ENCODE peak calls at places on chromosomes 5 and 9, in ten cellular contexts. O is tibial nerve, C is adrenal gland, Z is uterus, B is ovary, J is stomach, A is heart left ventricle, P is body of pancreas, E is vagina, S is GM12878. Q is an unnamed sample.

GRCh38 chr5:105812356-105812755 is 1858.4 kb downstream of the EFNA5 start:
- DNase-seq in O (no peak), C (no peak), Z (no peak), B (no peak), J (no peak), A (no peak), P (no peak), E (no peak), S (no peak), Q (no peak)

GRCh38 chr5:140214831-140215230 is 39.8 kb downstream of the CYSTM1 start:
- DNase-seq in O (no peak), C (no peak), Z (no peak), B (no peak), J (peak; percentile 76), A (no peak), P (peak; percentile 38), E (no peak), S (no peak), Q (no peak)

GRCh38 chr9:111902396-111903147 is 6.0 kb downstream of the UGCG start:
- DNase-seq in O (no peak), C (no peak), Z (no peak), B (no peak), J (no peak), A (no peak), P (no peak), E (no peak), S (no peak), Q (no peak)

GRCh38 chr9:10876333-10876732 is 263.5 kb upstream of the PTPRD start:
- DNase-seq in O (no peak), C (no peak), Z (no peak), B (no peak), J (no peak), A (no peak), P (no peak), E (no peak), S (no peak), Q (no peak)

GRCh38 chr5:179762781-179763176 is 30.2 kb downstream of the MAML1 start:
- DNase-seq in O (no peak), C (no peak), Z (no peak), B (no peak), J (no peak), A (no peak), P (no peak), E (no peak), S (no peak), Q (no peak)

GRCh38 chr9:36503172-36504153 is 69.2 kb upstream of the MELK start:
- DNase-seq in O (no peak), C (no peak), Z (no peak), B (no peak), J (no peak), A (no peak), P (no peak), E (no peak), S (no peak), Q (no peak)

GRCh38 chr5:20360243-20360642 is 372.2 kb upstream of the CDH18 start:
- DNase-seq in O (no peak), C (no peak), Z (no peak), B (no peak), J (no peak), A (no peak), P (peak; percentile 37), E (no peak), S (no peak), Q (no peak)

GRCh38 chr5:159218595-159219023 is 9.3 kb upstream of the RNF145 start:
- DNase-seq in O (no peak), C (no peak), Z (no peak), B (no peak), J (no peak), A (no peak), P (no peak), E (no peak), S (no peak), Q (no peak)

GRCh38 chr9:91033802-91034201 is 232.2 kb downstream of the SYK start:
- DNase-seq in O (no peak), C (no peak), Z (peak; percentile 22), B (no peak), J (no peak), A (no peak), P (peak; percentile 31), E (no peak), S (no peak), Q (no peak)

GRCh38 chr5:132503244-132503643 is 12.7 kb upstream of the IRF1 start:
- DNase-seq in O (no peak), C (no peak), Z (no peak), B (no peak), J (no peak), A (no peak), P (no peak), E (no peak), S (no peak), Q (no peak)

GRCh38 chr9:98563212-98563907 is 145.4 kb downstream of the GABBR2 start:
- DNase-seq in O (no peak), C (no peak), Z (no peak), B (no peak), J (no peak), A (no peak), P (no peak), E (peak; percentile 80), S (no peak), Q (no peak)

GRCh38 chr9:137409515-137409914 is 13.4 kb downstream of the EXD3 start:
- DNase-seq in O (no peak), C (no peak), Z (no peak), B (no peak), J (no peak), A (no peak), P (no peak), E (no peak), S (no peak), Q (no peak)

GRCh38 chr9:137408651-137409405 is 14.1 kb downstream of the EXD3 start:
- DNase-seq in O (no peak), C (no peak), Z (no peak), B (no peak), J (no peak), A (no peak), P (no peak), E (no peak), S (no peak), Q (no peak)

GRCh38 chr9:137406085-137406773 is 16.7 kb downstream of the EXD3 start:
- DNase-seq in O (no peak), C (no peak), Z (no peak), B (peak; percentile 57), J (no peak), A (no peak), P (no peak), E (no peak), S (no peak), Q (no peak)

GRCh38 chr9:137406876-137407589 is 15.9 kb downstream of the EXD3 start:
- DNase-seq in O (no peak), C (peak; percentile 81), Z (peak; percentile 54), B (peak; percentile 82), J (peak; percentile 79), A (peak; percentile 78), P (peak; percentile 76), E (no peak), S (no peak), Q (peak; percentile 69)

DNA sequence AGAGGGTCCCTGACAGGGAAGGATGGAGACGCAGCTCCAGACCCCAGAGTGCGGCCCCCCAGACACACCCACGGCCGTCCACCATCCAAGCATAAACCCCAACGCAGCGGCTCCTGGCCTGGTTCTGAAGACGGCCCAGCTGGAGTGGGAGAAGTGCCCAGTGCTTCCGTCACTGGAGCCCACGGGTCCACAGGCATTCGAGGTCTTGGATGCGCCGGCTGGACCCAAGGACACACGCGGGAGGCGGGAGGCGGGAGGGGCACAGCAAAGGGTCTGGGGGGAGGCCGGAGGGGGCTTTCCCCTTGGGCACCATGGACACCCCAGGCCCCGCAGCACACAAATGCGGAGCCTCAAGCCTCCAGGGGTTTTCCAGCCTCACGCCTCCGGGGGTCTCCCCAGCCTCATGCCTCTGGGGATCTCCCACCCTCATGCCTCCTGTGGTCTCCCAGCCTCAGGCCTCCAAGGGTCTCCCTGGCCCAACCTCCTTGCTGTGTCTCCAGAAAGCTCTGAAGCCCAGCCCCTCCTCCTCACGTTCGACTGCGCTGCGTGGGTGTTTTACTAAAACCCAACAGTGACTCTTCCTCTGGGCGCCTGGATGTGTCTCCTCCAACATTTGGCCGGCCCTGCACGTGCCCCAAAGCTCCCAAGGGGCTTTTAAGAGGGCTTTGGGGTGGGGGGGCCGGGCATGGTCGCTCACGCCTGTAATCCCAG is 15.2 kb downstream of the EXD3 start:
- DNase-seq in O (peak; percentile 37), C (peak; percentile 67), Z (peak; percentile 70), B (peak; percentile 95), J (no peak), A (peak; percentile 67), P (no peak), E (no peak), S (peak; percentile 26), Q (no peak)
- H3K4me3 ChIP-seq in O (peak overlapping the region; percentile 37), C (peak overlapping the region; percentile 10), Z (peak overlapping the region; percentile 35), B (peak overlapping the region; percentile 33), J (peak overlapping the region; percentile 39), A (no peak overlapping the region), P (no peak overlapping the region), E (peak overlapping the region; percentile 39), S (peak overlapping the region; percentile 55), Q (no peak overlapping the region)

DNA sequence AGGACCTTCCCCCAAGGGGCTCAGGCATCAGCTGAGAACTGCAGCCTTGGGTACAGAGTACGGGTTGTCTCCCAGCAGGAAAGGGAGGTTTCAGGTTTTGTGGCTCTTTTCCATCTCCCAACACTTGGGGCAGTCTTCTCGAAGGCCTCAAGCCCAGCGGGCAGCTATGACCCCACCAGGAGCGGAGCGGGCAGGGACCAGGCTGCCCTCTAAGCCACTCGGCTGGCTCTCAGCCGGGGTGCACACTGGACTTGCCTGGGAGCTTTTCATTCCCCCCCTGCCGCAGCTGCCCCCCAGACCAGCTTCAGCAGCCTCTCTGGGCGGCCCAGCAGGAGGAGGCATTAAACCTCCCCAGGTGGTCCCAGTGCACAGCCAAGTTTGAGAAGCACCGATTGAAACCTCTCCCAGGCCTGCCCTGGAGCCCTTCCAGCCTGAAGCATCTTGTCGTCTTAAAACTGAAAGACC is 20.8 kb downstream of the NTNG2 start:
- DNase-seq in O (no peak), C (no peak), Z (peak; percentile 29), B (no peak), J (no peak), A (no peak), P (no peak), E (no peak), S (no peak), Q (no peak)
- H3K4me1 ChIP-seq in O (no peaks in the 10 kb centered on the region), C (peaks cover 4% of the 10 kb centered on the region), Z (no peaks in the 10 kb centered on the region), B (no peaks in the 10 kb centered on the region), J (no peaks in the 10 kb centered on the region), A (peaks cover 4% of the 10 kb centered on the region), P (peaks cover 5% of the 10 kb centered on the region), E (no peaks in the 10 kb centered on the region), S (peaks cover 4% of the 10 kb centered on the region), Q (no peaks in the 10 kb centered on the region)

GRCh38 chr9:127903557-127904475 is 4.4 kb upstream of the ST6GALNAC6 start:
- DNase-seq in O (peak; percentile 86), C (peak; percentile 78), Z (no peak), B (peak; percentile 67), J (peak; percentile 68), A (peak; percentile 91), P (peak; percentile 43), E (no peak), S (no peak), Q (no peak)
- TF ChIP-seq POLR2A in O (no peak), C (no peak), Z (no peak), B (no peak), J (no peak), A (no peak), P (peak; percentile 6), E (no peak), S (peak; percentile 69), Q (no peak)

DNA sequence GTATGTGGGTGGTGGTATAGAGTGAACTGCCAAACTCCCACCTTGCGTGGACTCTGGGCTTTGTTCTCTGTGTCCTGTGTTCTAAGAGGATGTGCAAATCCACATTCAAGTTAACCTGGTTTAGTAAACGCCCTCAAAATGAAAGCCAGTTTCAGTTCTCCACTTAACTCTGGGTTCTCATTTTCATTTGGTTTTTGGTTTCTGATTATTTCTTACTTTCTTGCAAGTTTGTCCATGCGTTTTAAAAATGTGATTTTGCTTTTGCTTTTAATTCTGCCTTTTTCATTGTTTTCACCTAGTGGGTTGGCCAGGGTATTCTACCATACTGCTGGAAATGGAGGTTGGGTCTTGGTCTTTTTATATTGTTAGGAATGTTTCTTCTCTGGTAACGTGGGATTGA is 38.2 kb downstream of the GALNT10 start:
- DNase-seq in O (no peak), C (no peak), Z (no peak), B (no peak), J (no peak), A (no peak), P (no peak), E (no peak), S (peak; percentile 72), Q (no peak)
- H3K4me3 ChIP-seq in O (no peak overlapping the region), C (no peak overlapping the region), Z (no peak overlapping the region), B (no peak overlapping the region), J (no peak overlapping the region), A (no peak overlapping the region), P (no peak overlapping the region), E (no peak overlapping the region), S (peak overlapping the region; percentile 50), Q (no peak overlapping the region)

Q was measured in right lobe of liver.